ENCODE peak calls at places on chromosome 7, in five cellular contexts. R is MV-4-11, N is HEK293T, T is NCI-H345, S is NCI-H1092. I is an unnamed sample.

GRCh38 chr7:50953820-50954219 is 171.1 kb upstream of the GRB10 start:
- DNase-seq in R (no peak), N (no peak), T (no peak), S (no peak), I (no peak)

GRCh38 chr7:38463277-38464224 is 167.6 kb downstream of the AMPH start:
- DNase-seq in R (peak; percentile 54), N (no peak), T (no peak), S (no peak), I (peak; percentile 89)

GRCh38 chr7:138669364-138669763 is 31.8 kb downstream of the SVOPL start:
- DNase-seq in R (no peak), N (no peak), T (no peak), S (no peak), I (no peak)

GRCh38 chr7:17436126-17436525 is 137.7 kb downstream of the AHR start:
- DNase-seq in R (no peak), N (no peak), T (no peak), S (no peak), I (no peak)

GRCh38 chr7:135291809-135292253 is 58.2 kb downstream of the STRA8 start:
- DNase-seq in R (no peak), N (no peak), T (peak; percentile 67), S (no peak), I (no peak)

GRCh38 chr7:45863715-45864114 is 9.2 kb downstream of the CCDC201 start:
- DNase-seq in R (no peak), N (peak; percentile 32), T (no peak), S (no peak), I (peak; percentile 1)

GRCh38 chr7:113410791-113411190 is 292.4 kb upstream of the SMIM30 start:
- DNase-seq in R (no peak), N (no peak), T (no peak), S (no peak), I (no peak)

GRCh38 chr7:30925117-30925516 is 13.5 kb downstream of the AQP1 start:
- DNase-seq in R (no peak), N (no peak), T (no peak), S (no peak), I (no peak)

GRCh38 chr7:26153823-26154783 is 2.1 kb downstream of the NFE2L3 start:
- DNase-seq in R (peak; percentile 71), N (no peak), T (no peak), S (no peak), I (peak; percentile 25)

GRCh38 chr7:18356195-18356645 is 139.3 kb upstream of the HDAC9 start:
- DNase-seq in R (peak; percentile 47), N (peak; percentile 36), T (peak; percentile 30), S (no peak), I (peak; percentile 66)

GRCh38 chr7:22639400-22639799 is 87.6 kb upstream of the IL6 start:
- DNase-seq in R (no peak), N (no peak), T (no peak), S (no peak), I (no peak)

GRCh38 chr7:45457591-45457990 is 116.6 kb upstream of the ADCY1 start:
- DNase-seq in R (no peak), N (no peak), T (peak; percentile 97), S (peak; percentile 96), I (peak; percentile 1)

GRCh38 chr7:78435355-78435754 is 636.8 kb downstream of the PHTF2 start:
- DNase-seq in R (no peak), N (no peak), T (no peak), S (no peak), I (no peak)

GRCh38 chr7:32316831-32317230 is 173.3 kb downstream of the LSM5 start:
- DNase-seq in R (no peak), N (no peak), T (no peak), S (no peak), I (no peak)

GRCh38 chr7:100674441-100675407 is 1.2 kb downstream of the GNB2 start:
- DNase-seq in R (no peak), N (no peak), T (no peak), S (peak; percentile 48), I (peak; percentile 72)

I was measured in OCI-M1.